ENCODE peak calls at places on chromosomes 16 and 17, in eight cellular contexts. S is NCI-H1417; J is CD8-positive, alpha-beta T cell; X is BE2C; R is ovary; D is heart left ventricle; A is OCI-LY7; W is activated naive CD8-positive, alpha-beta T cell treated with anti-CD3 and anti-CD28 coated beads for 36 hours. T is an unnamed sample.

GRCh38 chr16:24217456-24217855 is 38.7 kb upstream of the CACNG3 start:
- DNase-seq in J (no peak), X (no peak), D (no peak), S (no peak), R (no peak), W (no peak), A (no peak), T (no peak)

GRCh38 chr16:983044-984030 is 1.8 kb downstream of the SOX8 start:
- DNase-seq in R (no peak), X (no peak), S (no peak), J (no peak), A (no peak), D (peak), W (no peak), T (no peak)

GRCh38 chr17:65698381-65699061 is 137.1 kb upstream of the AXIN2 start:
- DNase-seq in W (no peak), J (no peak), D (no peak), S (no peak), A (no peak), X (no peak), R (no peak), T (no peak)

GRCh38 chr17:18184143-18185007 is 747 bp downstream of the ALKBH5 start:
- DNase-seq in D (peak), R (peak), X (peak), W (peak), A (peak), S (peak), J (peak), T (peak)

GRCh38 chr17:7249830-7250229 is 1.7 kb downstream of the CTDNEP1 start:
- DNase-seq in S (no peak), R (no peak), D (no peak), J (no peak), W (no peak), X (no peak), A (peak), T (no peak)

GRCh38 chr17:50079334-50080095 is 15.6 kb upstream of the PDK2 start:
- DNase-seq in S (no peak), W (no peak), J (no peak), X (peak), R (peak), D (peak), A (peak), T (peak)

GRCh38 chr16:2981177-2981898 is 1.1 kb upstream of the PKMYT1 start:
- DNase-seq in R (no peak), X (no peak), S (no peak), A (no peak), D (no peak), W (no peak), J (no peak), T (peak)

GRCh38 chr17:63983326-63983725 is 10.6 kb upstream of the SCN4A start:
- DNase-seq in W (no peak), S (no peak), X (no peak), R (no peak), A (no peak), J (no peak), D (peak), T (no peak)

GRCh38 chr16:72986011-72986410 is 61.9 kb downstream of the ZFHX3 start:
- DNase-seq in W (no peak), S (no peak), D (no peak), A (no peak), X (no peak), J (no peak), R (no peak), T (no peak)

GRCh38 chr16:27824006-27824405 is 239.5 kb downstream of the GSG1L start:
- DNase-seq in R (no peak), W (no peak), S (no peak), J (no peak), D (no peak), A (no peak), X (no peak), T (peak)

T was measured in aorta.